ENCODE peak calls at places on chromosomes 16 and 17, in four cellular contexts. W, A, S and F are unnamed samples.
A peak's percentile ranks its signal among the peaks of the same experiment; 100 is the strongest.

GRCh38 chr17:1861391-1862010 is 31.7 kb downstream of the RPA1 start:
- DNase-seq in W (no peak), A (no peak), S (no peak), F (peak; percentile 32)

GRCh38 chr17:77733576-77734296 is 224.8 kb upstream of the TNRC6C start:
- DNase-seq in W (peak; percentile 2), A (no peak), S (no peak), F (no peak)

GRCh38 chr16:4550587-4550986 is 5.6 kb upstream of the C16orf96 start:
- DNase-seq in W (no peak), A (no peak), S (no peak), F (no peak)

GRCh38 chr17:50758989-50759544 is 8.3 kb downstream of the ANKRD40CL start:
- DNase-seq in W (no peak), A (no peak), S (no peak), F (no peak)

GRCh38 chr16:88458039-88458772 is 5.1 kb downstream of the ZFPM1 start:
- DNase-seq in W (no peak), A (no peak), S (no peak), F (peak; percentile 52)

GRCh38 chr17:42025191-42025579 is 5.3 kb downstream of the NKIRAS2 start:
- DNase-seq in W (no peak), A (no peak), S (no peak), F (no peak)

GRCh38 chr16:30924086-30924714 is 828 bp downstream of the FBXL19 start:
- DNase-seq in W (no peak), A (no peak), S (no peak), F (no peak)

GRCh38 chr17:78089557-78090281 is 38.8 kb downstream of the TMC6 start:
- DNase-seq in W (no peak), A (no peak), S (peak; percentile 8), F (no peak)

GRCh38 chr16:700684-701584 is 4.7 kb downstream of the FBXL16 start:
- DNase-seq in W (no peak), A (no peak), S (no peak), F (no peak)

GRCh38 chr17:43609613-43610385 is 51.9 kb downstream of the MEOX1 start:
- DNase-seq in W (no peak), A (no peak), S (peak; percentile 87), F (no peak)

GRCh38 chr17:76691379-76692191 is 19.2 kb downstream of the MXRA7 start:
- DNase-seq in W (no peak), A (no peak), S (no peak), F (no peak)

GRCh38 chr17:43864161-43864706 is 17.3 kb downstream of the CD300LG start:
- DNase-seq in W (no peak), A (no peak), S (no peak), F (no peak)

GRCh38 chr16:89045181-89045815 is 48.4 kb upstream of the ACSF3 start:
- DNase-seq in W (no peak), A (no peak), S (no peak), F (no peak)

GRCh38 chr17:45241315-45242011 is 19.8 kb downstream of the FMNL1 start:
- DNase-seq in W (no peak), A (no peak), S (no peak), F (peak; percentile 48)

GRCh38 chr17:40062347-40063033 is at the start of gene THRA:
- DNase-seq in W (peak; percentile 76), A (peak; percentile 55), S (no peak), F (peak; percentile 74)

GRCh38 chr16:16092925-16093624 is 130.2 kb downstream of the ABCC6 start:
- DNase-seq in W (no peak), A (no peak), S (no peak), F (peak; percentile 77)

GRCh38 chr16:28140788-28141618 is 70.8 kb downstream of the XPO6 start:
- DNase-seq in W (peak; percentile 13), A (no peak), S (no peak), F (no peak)

GRCh38 chr16:28880589-28880915 is 2.3 kb downstream of the ATP2A1 start:
- DNase-seq in W (no peak), A (no peak), S (no peak), F (no peak)

GRCh38 chr17:78343099-78343432 is 16.8 kb downstream of the SOCS3 start:
- DNase-seq in W (peak; percentile 86), A (no peak), S (peak; percentile 48), F (peak; percentile 68)

GRCh38 chr17:42459256-42459982 is 741 bp downstream of the ATP6V0A1 start:
- DNase-seq in W (peak; percentile 36), A (peak; percentile 64), S (no peak), F (peak; percentile 81)

GRCh38 chr16:56985288-56985961 is 3.9 kb upstream of the NLRC5 start:
- DNase-seq in W (peak; percentile 65), A (peak; percentile 70), S (peak; percentile 28), F (peak; percentile 54)

GRCh38 chr17:681738-682137 is 32.9 kb downstream of the VPS53 start:
- DNase-seq in W (no peak), A (no peak), S (no peak), F (no peak)

GRCh38 chr17:44183024-44183423 is 3.7 kb upstream of the TMUB2 start:
- DNase-seq in W (no peak), A (no peak), S (no peak), F (no peak)

GRCh38 chr16:84048306-84048705 is 5.7 kb upstream of the SLC38A8 start:
- DNase-seq in W (no peak), A (no peak), S (no peak), F (no peak)

GRCh38 chr16:20918486-20919239 is 18.1 kb downstream of the LYRM1 start:
- DNase-seq in W (peak; percentile 72), A (peak; percentile 39), S (no peak), F (peak; percentile 30)

GRCh38 chr17:79294459-79295071 is 219.9 kb downstream of the ENGASE start:
- DNase-seq in W (peak; percentile 62), A (no peak), S (peak; percentile 56), F (peak; percentile 83)

GRCh38 chr16:75787421-75787820 is 61.1 kb upstream of the CPHXL start:
- DNase-seq in W (no peak), A (no peak), S (no peak), F (no peak)

DNA sequence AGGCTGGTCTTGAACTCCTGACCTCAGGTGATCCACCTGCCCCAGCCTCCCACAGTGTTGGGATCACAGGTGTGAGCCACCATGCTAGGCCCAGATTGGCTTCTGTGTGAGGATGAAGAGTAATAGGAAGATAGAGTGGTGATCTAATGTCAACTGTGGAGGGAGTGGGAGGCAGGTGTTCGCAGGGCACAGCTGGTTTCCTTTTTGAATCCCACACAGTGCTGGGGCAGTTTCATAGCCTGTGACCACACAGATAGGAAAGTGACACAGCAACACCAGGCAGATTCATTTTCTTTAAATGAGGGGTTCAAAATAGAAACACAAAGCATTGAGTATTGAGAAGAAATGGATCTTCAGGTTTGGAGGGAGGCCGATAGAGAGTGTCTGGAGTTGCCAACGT is 540.3 kb downstream of the WWOX start:
- DNase-seq in W (no peak), A (no peak), S (no peak), F (no peak)
- H3K27me3 ChIP-seq in W (no peaks in the 10 kb centered on the region), A (no peaks in the 10 kb centered on the region), S (no peaks in the 10 kb centered on the region), F (no peaks in the 10 kb centered on the region)

GRCh38 chr16:2527784-2528100 is 3.5 kb downstream of the CEMP1 start:
- DNase-seq in W (no peak), A (no peak), S (no peak), F (no peak)
- H3K36me3 ChIP-seq in W (peaks cover 63% of the 10 kb centered on the region), A (peaks cover 11% of the 10 kb centered on the region), S (peaks cover 7% of the 10 kb centered on the region), F (no peaks in the 10 kb centered on the region)

GRCh38 chr17:82301300-82301915 is 16.0 kb downstream of the CD7 start:
- DNase-seq in W (no peak), A (no peak), S (no peak), F (no peak)
- H3K4me1 ChIP-seq in W (peaks cover 73% of the 10 kb centered on the region), A (peaks cover 33% of the 10 kb centered on the region), S (peaks cover 24% of the 10 kb centered on the region), F (peaks cover 21% of the 10 kb centered on the region)

GRCh38 chr17:73267648-73268537 is 6.2 kb upstream of the CPSF4L start:
- DNase-seq in W (no peak), A (no peak), S (no peak), F (no peak)

GRCh38 chr17:73266796-73267195 is 5.1 kb upstream of the CPSF4L start:
- DNase-seq in W (no peak), A (no peak), S (no peak), F (peak; percentile 55)

GRCh38 chr17:73268582-73269328 is 7.1 kb upstream of the CPSF4L start:
- DNase-seq in W (no peak), A (no peak), S (no peak), F (no peak)

GRCh38 chr17:73262676-73263642 is 1.3 kb upstream of the CPSF4L start:
- DNase-seq in W (no peak), A (no peak), S (no peak), F (no peak)

DNA sequence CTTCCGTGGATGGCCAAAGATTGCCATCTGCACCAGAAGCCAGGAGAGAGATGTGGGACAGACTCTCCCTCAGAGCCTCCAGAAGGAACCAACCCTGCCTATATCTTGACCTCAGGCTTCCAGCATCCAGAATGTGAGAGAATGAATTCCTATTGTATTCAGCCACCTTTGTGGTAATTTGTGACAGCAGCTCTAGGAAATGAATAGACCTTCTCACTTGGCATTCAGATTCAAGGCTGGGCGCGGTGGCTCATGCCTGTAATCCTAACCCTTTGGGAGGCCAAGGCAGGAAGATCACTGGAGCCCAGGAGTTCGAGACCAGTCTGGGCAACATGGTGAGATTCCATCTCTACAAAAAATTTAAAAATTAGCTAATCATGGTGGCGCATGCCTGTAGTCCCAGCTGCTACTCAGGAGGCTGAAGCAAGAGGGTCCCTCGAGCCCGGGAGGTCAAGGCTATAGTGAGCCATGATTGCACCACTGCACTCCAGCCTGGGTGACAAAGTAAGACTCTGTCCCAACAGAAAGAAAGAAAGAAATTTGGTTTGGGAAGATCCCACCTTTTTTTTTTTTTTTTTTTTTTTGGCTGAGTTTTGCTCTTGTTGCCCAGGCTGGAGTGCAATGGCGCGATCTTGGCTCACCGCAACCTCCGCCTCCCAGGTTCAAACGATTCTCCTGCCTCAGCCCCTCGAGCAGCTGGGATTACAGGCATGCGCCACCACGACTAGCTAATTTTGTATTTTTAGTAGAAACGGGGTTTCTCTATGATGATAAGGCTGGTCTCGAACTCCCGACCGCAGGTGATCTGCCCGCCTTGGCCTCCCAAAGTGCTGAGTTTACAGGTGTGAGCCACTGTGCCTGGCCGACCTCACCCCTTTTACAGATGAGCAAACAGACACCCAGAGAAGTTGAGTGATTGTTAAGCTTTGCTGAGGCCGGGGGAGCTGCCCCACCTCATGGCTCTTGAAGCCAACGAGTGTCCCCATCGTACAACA is 4.3 kb upstream of the CPSF4L start:
- DNase-seq in W (no peak), A (no peak), S (no peak), F (no peak)
- H3K27me3 ChIP-seq in W (no peaks in the 10 kb centered on the region), A (no peaks in the 10 kb centered on the region), S (no peaks in the 10 kb centered on the region), F (no peaks in the 10 kb centered on the region)

GRCh38 chr16:18833707-18834505 is 32.6 kb upstream of the ARL6IP1 start:
- DNase-seq in W (no peak), A (no peak), S (no peak), F (no peak)

GRCh38 chr16:18839555-18839954 is 38.2 kb upstream of the ARL6IP1 start:
- DNase-seq in W (no peak), A (no peak), S (no peak), F (no peak)

GRCh38 chr16:18832613-18833012 is 31.3 kb upstream of the ARL6IP1 start:
- DNase-seq in W (no peak), A (no peak), S (no peak), F (no peak)

GRCh38 chr16:18834873-18835272 is 33.5 kb upstream of the ARL6IP1 start:
- DNase-seq in W (no peak), A (no peak), S (no peak), F (no peak)

GRCh38 chr16:18836702-18837101 is 35.4 kb upstream of the ARL6IP1 start:
- DNase-seq in W (no peak), A (no peak), S (no peak), F (no peak)
- H3K36me3 ChIP-seq in W (peaks cover 99% of the 10 kb centered on the region), A (peaks cover 17% of the 10 kb centered on the region), S (peaks cover 36% of the 10 kb centered on the region), F (peaks cover 2% of the 10 kb centered on the region)